ENCODE peak calls at places on chromosomes 4 and X, in seven cellular contexts. D, V, E, O, W, M and N are unnamed samples.

GRCh38 chrX:109964390-109964789 is 38.5 kb upstream of the TMEM164 start:
- DNase-seq in D (no peak), V (no peak), E (no peak), O (no peak), W (no peak), M (no peak), N (no peak)

GRCh38 chr4:176425035-176425434 is 105.3 kb downstream of the SPCS3 start:
- DNase-seq in D (no peak), V (no peak), E (no peak), O (no peak), W (no peak), M (no peak), N (no peak)

GRCh38 chrX:34764842-34765241 is 107.8 kb upstream of the TMEM47 start:
- DNase-seq in D (no peak), V (no peak), E (no peak), O (no peak), W (no peak), M (no peak), N (no peak)

GRCh38 chr4:169907705-169908104 is 118.5 kb downstream of the MFAP3L start:
- DNase-seq in D (no peak), V (no peak), E (no peak), O (no peak), W (no peak), M (no peak), N (no peak)

GRCh38 chr4:68373513-68373912 is 23.6 kb upstream of the YTHDC1 start:
- DNase-seq in D (no peak), V (peak; percentile 73), E (no peak), O (no peak), W (peak; percentile 54), M (no peak), N (no peak)

GRCh38 chr4:2092653-2093000 is 33.5 kb downstream of the NAT8L start:
- DNase-seq in D (no peak), V (no peak), E (no peak), O (no peak), W (no peak), M (no peak), N (no peak)

GRCh38 chr4:122619583-122619982 is 1.3 kb downstream of the IL21 start:
- DNase-seq in D (no peak), V (no peak), E (no peak), O (no peak), W (no peak), M (no peak), N (no peak)

GRCh38 chr4:140816806-140817205 is 60.6 kb upstream of the TBC1D9 start:
- DNase-seq in D (no peak), V (no peak), E (no peak), O (no peak), W (no peak), M (no peak), N (no peak)

GRCh38 chrX:139759637-139760036 is 51.7 kb upstream of the MCF2 start:
- DNase-seq in D (no peak), V (peak; percentile 44), E (peak; percentile 10), O (no peak), W (no peak), M (no peak), N (peak; percentile 22)

GRCh38 chr4:153564630-153565525 is 98.7 kb downstream of the TMEM131L start:
- DNase-seq in D (peak; percentile 98), V (no peak), E (no peak), O (no peak), W (no peak), M (no peak), N (no peak)

GRCh38 chr4:47031011-47031678 is at the start of gene GABRB1:
- DNase-seq in D (no peak), V (peak; percentile 77), E (peak; percentile 12), O (no peak), W (peak; percentile 38), M (no peak), N (peak; percentile 44)

GRCh38 chr4:100362363-100362762 is 155.5 kb downstream of the EMCN start:
- DNase-seq in D (no peak), V (no peak), E (no peak), O (no peak), W (no peak), M (no peak), N (no peak)

GRCh38 chr4:40995850-40996249 is 218.5 kb downstream of the APBB2 start:
- DNase-seq in D (no peak), V (no peak), E (no peak), O (no peak), W (no peak), M (no peak), N (no peak)

GRCh38 chr4:71713611-71714203 is 70.2 kb downstream of the GC start:
- DNase-seq in D (peak; percentile 20), V (no peak), E (peak; percentile 20), O (peak; percentile 16), W (peak; percentile 4), M (no peak), N (peak; percentile 41)

GRCh38 chrX:115616943-115617563 is 56.1 kb downstream of the PLS3 start:
- DNase-seq in D (no peak), V (no peak), E (no peak), O (peak; percentile 66), W (peak; percentile 3), M (peak; percentile 58), N (no peak)

GRCh38 chr4:121358473-121358872 is 22.3 kb downstream of the QRFPR start:
- DNase-seq in D (no peak), V (no peak), E (no peak), O (peak; percentile 7), W (no peak), M (no peak), N (no peak)

GRCh38 chrX:10612215-10612614 is 8.2 kb downstream of the MID1 start:
- DNase-seq in D (no peak), V (no peak), E (no peak), O (no peak), W (no peak), M (no peak), N (no peak)

GRCh38 chrX:8607326-8607725 is 124.6 kb downstream of the ANOS1 start:
- DNase-seq in D (no peak), V (no peak), E (no peak), O (no peak), W (no peak), M (no peak), N (peak; percentile 7)

GRCh38 chr4:105976913-105977312 is 81.6 kb downstream of the NPNT start:
- DNase-seq in D (no peak), V (no peak), E (no peak), O (no peak), W (no peak), M (no peak), N (no peak)

GRCh38 chr4:86939123-86939522 is 4.3 kb downstream of the AFF1 start:
- DNase-seq in D (no peak), V (no peak), E (no peak), O (no peak), W (no peak), M (no peak), N (no peak)

GRCh38 chrX:23554304-23554703 is 113.0 kb upstream of the PRDX4 start:
- DNase-seq in D (peak; percentile 6), V (no peak), E (no peak), O (peak; percentile 22), W (peak; percentile 10), M (no peak), N (peak; percentile 6)

GRCh38 chrX:20623448-20623847 is 356.7 kb upstream of the RPS6KA3 start:
- DNase-seq in D (no peak), V (no peak), E (no peak), O (peak; percentile 0), W (no peak), M (no peak), N (no peak)

GRCh38 chrX:98067611-98068010 is 1183.9 kb downstream of the RPA4 start:
- DNase-seq in D (no peak), V (no peak), E (no peak), O (no peak), W (no peak), M (no peak), N (no peak)

GRCh38 chrX:10769165-10769564 is 148.8 kb upstream of the MID1 start:
- DNase-seq in D (no peak), V (no peak), E (peak; percentile 5), O (peak; percentile 2), W (peak; percentile 36), M (no peak), N (peak; percentile 53)

GRCh38 chr4:143406523-143406922 is 69.8 kb downstream of the GAB1 start:
- DNase-seq in D (peak; percentile 4), V (no peak), E (no peak), O (no peak), W (no peak), M (no peak), N (no peak)

GRCh38 chrX:49995795-49996455 is 73.5 kb downstream of the CLCN5 start:
- DNase-seq in D (peak; percentile 1), V (no peak), E (no peak), O (no peak), W (no peak), M (no peak), N (no peak)

GRCh38 chrX:49995021-49995731 is 72.8 kb downstream of the CLCN5 start:
- DNase-seq in D (peak; percentile 30), V (no peak), E (no peak), O (peak; percentile 28), W (no peak), M (no peak), N (no peak)

GRCh38 chrX:50000937-50001542 is 78.6 kb downstream of the CLCN5 start:
- DNase-seq in D (no peak), V (no peak), E (no peak), O (no peak), W (no peak), M (no peak), N (no peak)

GRCh38 chrX:50003927-50004326 is 81.5 kb downstream of the CLCN5 start:
- DNase-seq in D (no peak), V (no peak), E (no peak), O (no peak), W (no peak), M (no peak), N (no peak)

GRCh38 chrX:49999048-49999447 is 76.7 kb downstream of the CLCN5 start:
- DNase-seq in D (no peak), V (no peak), E (no peak), O (no peak), W (no peak), M (no peak), N (no peak)
- TF ChIP-seq JUND in D (no peak), V (no peak), E (no peak), O (no peak), W (no peak), M (no peak), N (no peak)

DNA sequence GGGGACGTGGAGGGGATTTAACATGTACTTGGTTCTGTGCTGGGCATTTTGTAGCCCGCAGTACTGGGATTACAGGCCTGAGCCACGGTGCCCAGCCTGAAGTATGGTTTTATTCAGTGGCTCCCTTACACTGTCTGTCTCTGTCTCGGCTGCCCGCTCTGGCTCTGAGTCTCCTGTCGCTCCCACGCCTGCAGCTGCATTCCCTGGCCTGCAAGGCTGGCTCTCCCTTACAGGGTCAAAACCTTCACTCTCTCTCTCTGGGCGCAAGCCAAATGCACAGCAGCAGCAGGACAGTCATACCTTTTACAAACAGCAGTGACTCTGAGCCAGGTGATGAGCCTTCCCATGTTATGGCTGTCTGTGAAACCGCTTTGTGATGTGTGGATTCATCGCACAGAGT is 72.1 kb downstream of the HTRA3 start:
- DNase-seq in D (no peak), V (no peak), E (no peak), O (no peak), W (no peak), M (no peak), N (no peak)
- TF ChIP-seq JUND in D (no peak), V (no peak), E (no peak), O (no peak), W (no peak), M (no peak), N (no peak)

GRCh38 chrX:54484666-54485065 is 11.4 kb downstream of the FGD1 start:
- DNase-seq in D (no peak), V (no peak), E (no peak), O (no peak), W (peak; percentile 45), M (no peak), N (no peak)
- TF ChIP-seq JUND in D (no peak), V (no peak), E (no peak), O (no peak), W (no peak), M (no peak), N (no peak)

GRCh38 chr4:7352486-7352885 is 82.2 kb downstream of the PSAPL1 start:
- DNase-seq in D (no peak), V (no peak), E (no peak), O (no peak), W (no peak), M (no peak), N (no peak)
- TF ChIP-seq JUND in D (no peak), V (no peak), E (no peak), O (no peak), W (no peak), M (no peak), N (no peak)